ENCODE peak calls at places on chromosomes 12 and 14, in ten cellular contexts. B, D, N, F, Q, C, J, O, X and H are unnamed samples.

GRCh38 chr12:114668151-114668891 is 15.7 kb downstream of the TBX3 start:
- DNase-seq in B (peak; percentile 89), D (no peak), N (peak; percentile 65), F (peak; percentile 76), Q (peak; percentile 91), C (peak; percentile 66), J (peak; percentile 82), O (peak; percentile 89), X (peak; percentile 93), H (peak; percentile 93)

GRCh38 chr12:131860472-131861260 is 32.5 kb downstream of the MMP17 start:
- DNase-seq in B (peak; percentile 85), D (no peak), N (peak; percentile 36), F (no peak), Q (peak; percentile 68), C (peak; percentile 57), J (peak; percentile 49), O (no peak), X (peak; percentile 94), H (peak; percentile 96)

GRCh38 chr14:73731111-73731510 is 16.9 kb upstream of the PNMA1 start:
- DNase-seq in B (no peak), D (no peak), N (no peak), F (no peak), Q (no peak), C (no peak), J (no peak), O (peak; percentile 32), X (no peak), H (no peak)

GRCh38 chr12:85823436-85824179 is 12.6 kb downstream of the RASSF9 start:
- DNase-seq in B (no peak), D (no peak), N (no peak), F (no peak), Q (no peak), C (no peak), J (no peak), O (no peak), X (no peak), H (no peak)

GRCh38 chr12:25295361-25295760 is 44.6 kb upstream of the KRAS start:
- DNase-seq in B (no peak), D (no peak), N (no peak), F (no peak), Q (no peak), C (no peak), J (no peak), O (no peak), X (no peak), H (no peak)

GRCh38 chr12:83471341-83471740 is 784.6 kb downstream of the TMTC2 start:
- DNase-seq in B (no peak), D (no peak), N (no peak), F (no peak), Q (no peak), C (no peak), J (no peak), O (no peak), X (no peak), H (no peak)

GRCh38 chr12:112408621-112409020 is 784 bp downstream of the RPL6 start:
- DNase-seq in B (no peak), D (no peak), N (no peak), F (no peak), Q (no peak), C (no peak), J (no peak), O (no peak), X (no peak), H (no peak)

GRCh38 chr12:112906712-112907414 is at the start of gene OAS1:
- DNase-seq in B (no peak), D (peak; percentile 74), N (peak; percentile 33), F (peak; percentile 49), Q (peak; percentile 48), C (peak; percentile 39), J (peak; percentile 35), O (peak; percentile 61), X (peak; percentile 72), H (peak; percentile 71)

GRCh38 chr12:6459004-6459337 is 7.1 kb downstream of the TAPBPL start:
- DNase-seq in B (no peak), D (no peak), N (no peak), F (no peak), Q (no peak), C (no peak), J (no peak), O (no peak), X (no peak), H (no peak)

GRCh38 chr14:105168496-105168978 is at the start of gene JAG2:
- DNase-seq in B (peak; percentile 86), D (no peak), N (no peak), F (peak; percentile 76), Q (peak; percentile 59), C (peak; percentile 55), J (peak; percentile 67), O (peak; percentile 82), X (no peak), H (peak; percentile 70)

GRCh38 chr14:69107407-69108003 is 45.4 kb downstream of the DCAF5 start:
- DNase-seq in B (no peak), D (peak; percentile 44), N (peak; percentile 50), F (peak; percentile 36), Q (peak; percentile 61), C (peak; percentile 49), J (peak; percentile 36), O (peak; percentile 48), X (peak; percentile 69), H (peak; percentile 68)

GRCh38 chr14:54935958-54936357 is 33.3 kb upstream of the GCH1 start:
- DNase-seq in B (no peak), D (no peak), N (no peak), F (no peak), Q (no peak), C (no peak), J (no peak), O (no peak), X (peak; percentile 5), H (no peak)

GRCh38 chr12:26286186-26286585 is 90.8 kb downstream of the SSPN start:
- DNase-seq in B (no peak), D (no peak), N (no peak), F (no peak), Q (no peak), C (no peak), J (no peak), O (no peak), X (no peak), H (no peak)

DNA sequence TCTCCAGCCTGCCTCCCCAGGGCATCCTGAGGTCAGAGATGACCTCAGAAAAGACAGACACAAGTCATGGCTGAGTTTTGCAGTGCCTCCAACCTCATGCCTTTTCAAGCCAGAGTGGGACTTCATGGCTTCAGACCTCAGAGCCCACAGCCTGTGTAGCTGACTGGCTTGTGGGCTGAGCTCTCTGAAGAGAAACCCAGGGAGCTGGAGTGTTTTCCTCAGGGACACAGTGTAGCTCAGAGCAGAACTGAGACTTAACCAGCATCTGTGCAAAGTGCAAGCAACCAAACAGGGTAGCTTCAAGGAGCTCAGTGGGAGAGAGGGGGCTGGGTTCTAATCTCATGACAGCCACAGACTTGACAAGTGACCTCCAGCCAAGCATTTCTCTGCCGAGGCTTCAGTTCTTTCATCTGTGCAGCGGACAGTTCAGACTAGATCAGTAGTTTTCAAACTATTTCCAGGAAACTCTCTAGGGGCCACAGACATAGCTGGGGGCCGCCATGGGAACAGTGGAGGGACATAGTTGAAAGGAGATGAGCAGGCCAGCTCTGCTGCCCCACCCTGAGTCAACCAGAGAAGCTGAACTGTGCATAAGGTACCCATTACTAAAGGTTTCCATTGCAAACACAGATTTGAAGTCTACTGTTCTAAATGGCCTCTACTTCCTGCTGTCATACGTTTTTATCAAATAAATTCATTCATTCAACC is 80.0 kb downstream of the LGMN start:
- DNase-seq in B (no peak), D (no peak), N (no peak), F (no peak), Q (no peak), C (no peak), J (no peak), O (no peak), X (no peak), H (no peak)
- H3K4me1 ChIP-seq in B (no peaks in the 10 kb centered on the region), D (no peaks in the 10 kb centered on the region), N (peaks cover 10% of the 10 kb centered on the region), F (peaks cover 3% of the 10 kb centered on the region), Q (no peaks in the 10 kb centered on the region), C (no peaks in the 10 kb centered on the region), J (peaks cover 15% of the 10 kb centered on the region), O (peaks cover 2% of the 10 kb centered on the region), X (no peaks in the 10 kb centered on the region), H (no peaks in the 10 kb centered on the region)

GRCh38 chr12:68451261-68452091 is 119.3 kb upstream of the MDM1 start:
- DNase-seq in B (no peak), D (peak; percentile 56), N (peak; percentile 59), F (peak; percentile 16), Q (no peak), C (peak; percentile 38), J (peak; percentile 29), O (peak; percentile 43), X (no peak), H (no peak)
- H3K4me3 ChIP-seq in B (peak overlapping the region; percentile 9), D (no peak overlapping the region), N (no peak overlapping the region), F (peak overlapping the region; percentile 30), Q (no peak overlapping the region), C (no peak overlapping the region), J (peak overlapping the region; percentile 18), O (no peak overlapping the region), X (no peak overlapping the region), H (no peak overlapping the region)

DNA sequence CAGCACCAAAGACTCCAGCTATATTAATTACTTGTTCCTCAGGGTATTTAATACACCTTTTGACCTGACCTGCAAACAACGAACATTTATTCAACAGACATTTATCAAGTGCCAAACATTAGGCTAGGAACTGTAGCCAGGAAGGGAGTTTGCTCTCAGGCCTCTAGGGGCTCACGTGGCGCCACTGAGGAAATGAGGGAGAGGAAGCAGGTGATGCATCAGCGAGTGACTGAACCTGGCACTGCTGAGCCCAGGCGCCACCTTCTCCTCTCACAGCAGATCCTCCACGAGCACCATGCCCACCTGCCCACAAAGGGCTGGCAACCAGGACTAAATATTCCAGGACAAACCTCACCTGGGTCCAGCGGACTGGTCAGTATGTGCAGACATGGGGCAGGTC is 50.2 kb downstream of the SETD3 start:
- DNase-seq in B (no peak), D (no peak), N (no peak), F (peak; percentile 26), Q (peak; percentile 31), C (no peak), J (peak; percentile 69), O (no peak), X (no peak), H (no peak)
- TF ChIP-seq CTCF in B (no peak), D (peak; percentile 46), N (no peak), F (peak; percentile 16), Q (peak; percentile 47), C (no peak), J (peak; percentile 56), O (peak; percentile 9), X (no peak), H (peak; percentile 55)

GRCh38 chr14:56810850-56811595 is 744 bp upstream of the OTX2 start:
- DNase-seq in B (no peak), D (no peak), N (no peak), F (no peak), Q (no peak), C (no peak), J (no peak), O (no peak), X (no peak), H (no peak)

GRCh38 chr14:56814468-56815074 is 4.3 kb upstream of the OTX2 start:
- DNase-seq in B (no peak), D (no peak), N (no peak), F (no peak), Q (no peak), C (no peak), J (no peak), O (no peak), X (no peak), H (no peak)

GRCh38 chr14:56811596-56812363 is 1.5 kb upstream of the OTX2 start:
- DNase-seq in B (no peak), D (no peak), N (no peak), F (no peak), Q (no peak), C (no peak), J (no peak), O (no peak), X (no peak), H (no peak)

GRCh38 chr14:56812364-56813103 is 2.3 kb upstream of the OTX2 start:
- DNase-seq in B (no peak), D (no peak), N (no peak), F (no peak), Q (no peak), C (no peak), J (no peak), O (no peak), X (no peak), H (no peak)

GRCh38 chr14:56813143-56813551 is 2.9 kb upstream of the OTX2 start:
- DNase-seq in B (no peak), D (no peak), N (no peak), F (no peak), Q (no peak), C (no peak), J (no peak), O (no peak), X (no peak), H (no peak)
- H3K4me1 ChIP-seq in B (peaks cover 7% of the 10 kb centered on the region), D (no peaks in the 10 kb centered on the region), N (peaks cover 12% of the 10 kb centered on the region), F (peaks cover 15% of the 10 kb centered on the region), Q (no peaks in the 10 kb centered on the region), C (peaks cover 6% of the 10 kb centered on the region), J (peaks cover 21% of the 10 kb centered on the region), O (peaks cover 3% of the 10 kb centered on the region), X (no peaks in the 10 kb centered on the region), H (no peaks in the 10 kb centered on the region)